ENCODE peak calls at places on chromosomes 12 and 14, in nine cellular contexts. T is B cell, J is progenitor cell of endocrine pancreas, L is cardiac fibroblast, P is PC-3, R is stomach, Q is AG04450, N is bronchial epithelial cell, H is body of pancreas. S is an unnamed sample.

GRCh38 chr12:29216797-29217583 is 67.9 kb downstream of the FAR2 start:
- DNase-seq in T (no peak), J (no peak), L (peak; percentile 81), P (no peak), R (no peak), Q (no peak), N (no peak), H (no peak), S (no peak)

GRCh38 chr12:108685469-108686247 is 45.7 kb downstream of the CORO1C start:
- DNase-seq in T (no peak), J (no peak), L (no peak), P (no peak), R (no peak), Q (no peak), N (no peak), H (no peak), S (no peak)

GRCh38 chr12:50166776-50167025 is 468 bp downstream of the CERS5 start:
- DNase-seq in T (no peak), J (no peak), L (no peak), P (no peak), R (peak; percentile 29), Q (no peak), N (no peak), H (peak; percentile 29), S (peak; percentile 32)

GRCh38 chr14:103527408-103528157 is 1.4 kb upstream of the TRMT61A start:
- DNase-seq in T (peak; percentile 80), J (no peak), L (no peak), P (no peak), R (no peak), Q (no peak), N (no peak), H (no peak), S (no peak)

GRCh38 chr14:21999400-21999799 is 325.8 kb upstream of the OR4E1 start:
- DNase-seq in T (no peak), J (no peak), L (no peak), P (peak; percentile 10), R (no peak), Q (no peak), N (peak; percentile 18), H (no peak), S (no peak)

GRCh38 chr14:99870617-99871016 is 77.4 kb downstream of the EML1 start:
- DNase-seq in T (no peak), J (no peak), L (no peak), P (no peak), R (no peak), Q (no peak), N (no peak), H (no peak), S (no peak)

GRCh38 chr12:13135336-13136178 is 32.1 kb upstream of the GSG1 start:
- DNase-seq in T (no peak), J (no peak), L (peak; percentile 90), P (peak; percentile 97), R (peak; percentile 65), Q (peak; percentile 16), N (peak; percentile 88), H (peak; percentile 72), S (no peak)

GRCh38 chr12:132143328-132144071 is 619 bp downstream of the DDX51 start:
- DNase-seq in T (no peak), J (no peak), L (no peak), P (no peak), R (no peak), Q (no peak), N (no peak), H (peak; percentile 13), S (no peak)

GRCh38 chr12:92297405-92297804 is 151.8 kb upstream of the BTG1 start:
- DNase-seq in T (no peak), J (no peak), L (no peak), P (no peak), R (no peak), Q (no peak), N (no peak), H (no peak), S (no peak)

GRCh38 chr14:100155049-100155621 is 4.3 kb downstream of the DEGS2 start:
- DNase-seq in T (no peak), J (peak; percentile 26), L (no peak), P (peak; percentile 64), R (no peak), Q (no peak), N (peak; percentile 43), H (no peak), S (no peak)

GRCh38 chr12:48695859-48696258 is 13.8 kb upstream of the KANSL2 start:
- DNase-seq in T (no peak), J (no peak), L (no peak), P (no peak), R (no peak), Q (no peak), N (no peak), H (no peak), S (no peak)

GRCh38 chr12:4308334-4308960 is 12.6 kb upstream of the TIGAR start:
- DNase-seq in T (no peak), J (no peak), L (no peak), P (peak; percentile 52), R (no peak), Q (no peak), N (no peak), H (no peak), S (no peak)

GRCh38 chr12:57461326-57461903 is 1.8 kb downstream of the GLI1 start:
- DNase-seq in T (peak; percentile 63), J (no peak), L (peak; percentile 59), P (peak; percentile 32), R (peak; percentile 46), Q (no peak), N (no peak), H (peak; percentile 47), S (peak; percentile 74)

GRCh38 chr12:80472912-80473500 is 29.0 kb downstream of the PTPRQ start:
- DNase-seq in T (no peak), J (no peak), L (peak; percentile 84), P (peak; percentile 67), R (no peak), Q (peak; percentile 41), N (peak; percentile 57), H (no peak), S (no peak)

GRCh38 chr14:71361874-71362273 is 454.6 kb downstream of the PCNX1 start:
- DNase-seq in T (no peak), J (no peak), L (no peak), P (no peak), R (no peak), Q (no peak), N (no peak), H (no peak), S (no peak)

GRCh38 chr12:57474862-57475261 is 4.8 kb downstream of the ARHGAP9 start:
- DNase-seq in T (no peak), J (no peak), L (no peak), P (no peak), R (no peak), Q (no peak), N (no peak), H (no peak), S (no peak)

GRCh38 chr14:55973285-55973800 is 144.9 kb upstream of the PELI2 start:
- DNase-seq in T (no peak), J (no peak), L (no peak), P (no peak), R (no peak), Q (no peak), N (peak; percentile 5), H (no peak), S (no peak)

DNA sequence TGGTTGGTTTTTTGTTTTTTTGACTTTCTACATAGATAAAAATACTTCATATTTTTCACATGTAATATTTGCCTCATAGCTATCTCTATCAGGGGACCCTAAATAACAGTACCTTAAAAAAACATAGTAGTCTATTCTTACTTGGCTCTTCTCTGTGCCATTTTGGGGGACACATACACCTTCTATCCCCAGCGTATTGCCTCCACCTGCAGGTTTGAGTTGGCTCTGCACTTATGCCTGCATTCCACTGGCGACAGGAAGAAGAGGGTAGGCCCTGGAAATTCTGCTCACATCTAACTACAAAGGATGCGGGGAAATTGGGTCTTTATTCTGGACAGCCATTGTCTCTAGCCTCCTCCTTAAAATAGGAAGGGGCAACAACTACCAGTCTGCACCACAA is 13.8 kb upstream of the IFI27L2 start:
- DNase-seq in T (no peak), J (no peak), L (no peak), P (peak; percentile 27), R (no peak), Q (no peak), N (peak; percentile 21), H (no peak), S (no peak)
- TF ChIP-seq CTCF in T (no peak), J (peak; percentile 53), L (peak; percentile 48), P (peak; percentile 56), R (no peak), Q (peak; percentile 44), N (peak; percentile 40), H (no peak), S (peak; percentile 39)

DNA sequence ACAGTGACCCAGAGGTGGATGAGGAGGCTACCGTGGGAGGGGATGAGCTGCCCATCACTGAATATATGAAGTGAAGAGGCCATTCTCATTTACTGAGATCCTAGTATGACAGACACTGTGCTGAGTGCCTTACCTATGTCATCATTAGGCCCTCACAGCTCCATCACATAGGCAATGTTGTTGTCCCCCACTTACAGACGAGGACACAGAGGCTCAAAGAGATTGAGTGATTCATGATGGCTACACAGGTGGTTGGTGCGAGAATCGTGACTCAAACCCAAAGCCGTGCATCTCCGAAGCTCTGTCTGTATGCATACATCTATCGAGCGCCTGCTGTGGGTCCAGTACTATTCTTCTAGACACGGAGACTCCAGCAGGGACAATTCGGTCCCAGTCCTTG is 5.9 kb upstream of the CCDC197 start:
- DNase-seq in T (no peak), J (no peak), L (no peak), P (no peak), R (no peak), Q (no peak), N (no peak), H (no peak), S (no peak)
- TF ChIP-seq CTCF in T (no peak), J (no peak), L (no peak), P (no peak), R (no peak), Q (no peak), N (no peak), H (no peak), S (no peak)

DNA sequence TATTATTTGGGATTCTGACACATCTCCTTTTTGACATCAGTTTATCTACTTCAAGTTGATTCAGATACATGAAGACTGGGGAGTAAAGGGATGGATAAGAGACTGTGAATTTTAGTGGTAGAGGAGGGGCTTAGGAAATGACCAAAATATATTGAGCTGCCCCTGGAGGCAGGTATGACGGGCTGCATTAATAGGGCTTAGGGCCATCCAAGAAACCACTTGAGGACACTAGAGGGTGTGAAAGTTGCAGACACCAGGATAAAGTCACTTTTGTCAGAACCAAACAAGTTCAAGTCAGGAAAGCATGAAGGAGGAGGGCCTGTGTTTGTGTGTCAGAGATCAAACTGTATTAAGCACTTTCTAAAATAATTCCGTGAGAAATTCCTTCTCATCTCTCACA is 137.1 kb downstream of the SLC38A1 start:
- DNase-seq in T (no peak), J (no peak), L (peak; percentile 15), P (peak; percentile 50), R (no peak), Q (no peak), N (peak; percentile 18), H (no peak), S (no peak)
- TF ChIP-seq CTCF in T (no peak), J (peak; percentile 7), L (no peak), P (peak; percentile 52), R (no peak), Q (no peak), N (no peak), H (no peak), S (peak; percentile 18)

GRCh38 chr14:29528889-29529288 is 398.8 kb downstream of the PRKD1 start:
- DNase-seq in T (no peak), J (no peak), L (peak; percentile 4), P (no peak), R (no peak), Q (no peak), N (no peak), H (no peak), S (no peak)

GRCh38 chr14:29527286-29527685 is 400.4 kb downstream of the PRKD1 start:
- DNase-seq in T (no peak), J (no peak), L (no peak), P (no peak), R (no peak), Q (no peak), N (no peak), H (no peak), S (no peak)

GRCh38 chr14:29529418-29529817 is 398.2 kb downstream of the PRKD1 start:
- DNase-seq in T (no peak), J (no peak), L (peak; percentile 7), P (peak; percentile 20), R (no peak), Q (no peak), N (no peak), H (no peak), S (no peak)
- TF ChIP-seq CTCF in T (peak; percentile 10), J (peak; percentile 61), L (peak; percentile 26), P (peak; percentile 48), R (no peak), Q (peak; percentile 54), N (peak; percentile 15), H (no peak), S (peak; percentile 24)

S was measured in left ventricle myocardium inferior.